ENCODE peak calls at places on chromosome 19, in seven cellular contexts. Z is heart right ventricle, W is adrenal gland, X is lung, B is psoas muscle, T is stomach, O is fibroblast of lung. Q is an unnamed sample.

GRCh38 chr19:16627194-16627927 is 643 bp downstream of the MED26 start:
- DNase-seq in Z (no peak), W (peak; percentile 38), X (no peak), B (no peak), T (no peak), O (no peak), Q (no peak)

GRCh38 chr19:49149652-49150105 is 5.5 kb downstream of the HRC start:
- DNase-seq in Z (peak; percentile 67), W (peak; percentile 76), X (peak; percentile 69), B (peak; percentile 70), T (peak; percentile 58), O (peak; percentile 82), Q (no peak)

GRCh38 chr19:35224681-35225604 is 3.6 kb downstream of the FAM187B start:
- DNase-seq in Z (no peak), W (peak; percentile 32), X (peak; percentile 50), B (no peak), T (no peak), O (no peak), Q (no peak)

GRCh38 chr19:31897292-31897691 is 448.1 kb upstream of the ZNF507 start:
- DNase-seq in Z (no peak), W (no peak), X (no peak), B (no peak), T (no peak), O (no peak), Q (no peak)

GRCh38 chr19:48596679-48597465 is 9.7 kb upstream of the SPACA4 start:
- DNase-seq in Z (no peak), W (peak; percentile 11), X (no peak), B (no peak), T (no peak), O (no peak), Q (no peak)

GRCh38 chr19:36152061-36152885 is at the start of gene COX7A1:
- DNase-seq in Z (peak; percentile 86), W (peak; percentile 89), X (no peak), B (peak; percentile 86), T (no peak), O (no peak), Q (peak; percentile 91)

GRCh38 chr19:10812902-10813404 is 23.1 kb downstream of the TMED1 start:
- DNase-seq in Z (no peak), W (peak; percentile 80), X (peak; percentile 51), B (peak; percentile 65), T (peak; percentile 33), O (peak; percentile 96), Q (no peak)

GRCh38 chr19:624433-625109 is 8.8 kb downstream of the POLRMT start:
- DNase-seq in Z (no peak), W (no peak), X (no peak), B (no peak), T (no peak), O (no peak), Q (no peak)

GRCh38 chr19:10033614-10034013 is 20.3 kb downstream of the RDH8 start:
- DNase-seq in Z (no peak), W (no peak), X (no peak), B (no peak), T (no peak), O (no peak), Q (no peak)

GRCh38 chr19:51158474-51159129 is 16.5 kb downstream of the SIGLEC7 start:
- DNase-seq in Z (peak; percentile 55), W (peak; percentile 53), X (peak; percentile 59), B (peak; percentile 41), T (peak; percentile 55), O (no peak), Q (no peak)

GRCh38 chr19:9878511-9879196 is 43.5 kb downstream of the PIN1 start:
- DNase-seq in Z (no peak), W (no peak), X (no peak), B (no peak), T (no peak), O (no peak), Q (no peak)

GRCh38 chr19:39349326-39349725 is 7.1 kb downstream of the SAMD4B start:
- DNase-seq in Z (no peak), W (no peak), X (no peak), B (no peak), T (no peak), O (no peak), Q (no peak)

GRCh38 chr19:53076984-53077383 is 26.2 kb downstream of the ZNF160 start:
- DNase-seq in Z (peak; percentile 55), W (peak; percentile 85), X (no peak), B (peak; percentile 33), T (no peak), O (peak; percentile 43), Q (no peak)

GRCh38 chr19:14117668-14118164 is at the start of gene PRKACA:
- DNase-seq in Z (peak; percentile 99), W (peak; percentile 99), X (peak; percentile 98), B (peak; percentile 100), T (peak; percentile 99), O (peak; percentile 99), Q (peak; percentile 99)
- H3K4me3 ChIP-seq in Z (peak within 1 kb of the TSS; percentile 88), W (peak within 1 kb of the TSS; percentile 74), X (peak within 1 kb of the TSS; percentile 84), B (peak within 1 kb of the TSS; percentile 90), T (peak within 1 kb of the TSS; percentile 99), O (peak within 1 kb of the TSS; percentile 76), Q (peak within 1 kb of the TSS; percentile 99)

GRCh38 chr19:7371001-7371400 is 22.3 kb downstream of the ARHGEF18 start:
- DNase-seq in Z (no peak), W (no peak), X (no peak), B (no peak), T (no peak), O (no peak), Q (no peak)

GRCh38 chr19:7363225-7363624 is 14.5 kb downstream of the ARHGEF18 start:
- DNase-seq in Z (no peak), W (no peak), X (no peak), B (no peak), T (no peak), O (no peak), Q (no peak)

GRCh38 chr19:7368456-7368855 is 19.7 kb downstream of the ARHGEF18 start:
- DNase-seq in Z (no peak), W (no peak), X (no peak), B (no peak), T (no peak), O (no peak), Q (no peak)

GRCh38 chr19:7370546-7370945 is 21.8 kb downstream of the ARHGEF18 start:
- DNase-seq in Z (no peak), W (no peak), X (no peak), B (no peak), T (no peak), O (no peak), Q (no peak)

DNA sequence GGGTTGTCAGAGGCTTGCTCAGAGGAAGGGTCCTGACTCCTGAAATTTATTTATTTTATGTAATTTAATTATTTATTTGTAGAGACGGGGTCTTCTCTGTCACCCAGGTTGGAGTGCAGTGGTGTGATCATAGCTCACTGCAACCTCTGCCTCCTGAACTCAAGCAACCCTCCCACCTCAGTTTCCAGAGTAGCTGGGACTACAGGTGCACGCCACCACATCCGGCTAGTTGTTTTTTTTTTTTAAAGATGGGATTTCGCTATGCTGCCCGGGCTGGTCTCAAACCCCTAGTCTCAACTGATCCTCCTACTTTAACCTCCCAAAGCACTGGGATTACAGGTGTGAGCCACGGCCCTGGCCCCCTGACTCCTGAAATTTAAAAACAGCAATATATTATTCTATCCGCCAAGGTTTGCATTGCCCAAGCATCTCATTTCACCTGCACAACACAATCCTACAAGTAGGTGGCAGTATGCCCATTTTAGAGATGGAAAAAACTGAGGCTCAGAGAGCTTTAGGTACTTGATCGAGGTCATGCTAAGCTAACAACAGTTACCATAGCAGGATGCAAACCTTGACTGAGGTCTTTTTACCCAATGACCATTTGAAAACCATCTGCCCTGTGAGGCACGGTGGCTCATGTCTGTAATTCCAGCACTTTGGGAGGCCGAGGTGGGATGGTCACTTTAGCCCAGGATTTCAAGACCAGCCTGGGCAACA is 18.1 kb downstream of the ARHGEF18 start:
- DNase-seq in Z (no peak), W (no peak), X (no peak), B (no peak), T (no peak), O (peak; percentile 43), Q (no peak)
- TF ChIP-seq CTCF in Z (no peak), W (peak; percentile 32), X (no peak), B (peak; percentile 9), T (no peak), O (peak; percentile 22), Q (no peak)

DNA sequence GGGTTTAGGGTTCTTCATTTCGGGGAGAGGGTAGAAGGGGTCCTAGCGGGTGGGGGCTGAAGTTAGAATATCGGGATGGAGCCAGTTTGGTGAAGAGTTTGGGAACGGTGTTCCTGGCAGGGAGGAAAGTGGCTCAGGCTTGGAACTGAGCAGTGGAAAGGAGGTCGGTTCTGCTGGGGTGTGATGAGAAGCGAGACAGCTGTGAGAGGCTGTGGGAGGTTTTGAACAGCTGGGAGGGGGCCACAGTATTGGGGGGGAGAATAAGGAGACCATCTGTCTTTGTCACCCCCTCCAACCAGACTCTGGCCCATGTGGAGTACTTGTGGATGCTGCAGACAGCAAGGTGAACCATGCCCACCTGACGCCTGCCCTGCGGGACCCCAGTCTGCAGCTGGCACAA is 1.0 kb upstream of the TM6SF2 start:
- DNase-seq in Z (no peak), W (no peak), X (no peak), B (no peak), T (no peak), O (no peak), Q (no peak)
- H3K27me3 ChIP-seq in Z (no peaks in the 10 kb centered on the region), W (no peaks in the 10 kb centered on the region), X (no peaks in the 10 kb centered on the region), B (no peaks in the 10 kb centered on the region), T (peaks cover 22% of the 10 kb centered on the region), O (peaks cover 11% of the 10 kb centered on the region), Q (no peaks in the 10 kb centered on the region)

GRCh38 chr19:56837004-56837403 is 3.5 kb downstream of the PEG3 start:
- DNase-seq in Z (no peak), W (peak; percentile 45), X (no peak), B (no peak), T (no peak), O (no peak), Q (no peak)

GRCh38 chr19:56837492-56837891 is 3.0 kb downstream of the PEG3 start:
- DNase-seq in Z (peak; percentile 76), W (peak; percentile 90), X (peak; percentile 72), B (peak; percentile 72), T (peak; percentile 31), O (no peak), Q (peak; percentile 4)

GRCh38 chr19:56838680-56838929 is 1.9 kb downstream of the PEG3 start:
- DNase-seq in Z (no peak), W (no peak), X (no peak), B (no peak), T (no peak), O (no peak), Q (no peak)

GRCh38 chr19:56838930-56839664 is 1.4 kb downstream of the PEG3 start:
- DNase-seq in Z (peak; percentile 94), W (peak; percentile 99), X (peak; percentile 88), B (peak; percentile 97), T (peak; percentile 69), O (peak; percentile 22), Q (peak; percentile 85)

DNA sequence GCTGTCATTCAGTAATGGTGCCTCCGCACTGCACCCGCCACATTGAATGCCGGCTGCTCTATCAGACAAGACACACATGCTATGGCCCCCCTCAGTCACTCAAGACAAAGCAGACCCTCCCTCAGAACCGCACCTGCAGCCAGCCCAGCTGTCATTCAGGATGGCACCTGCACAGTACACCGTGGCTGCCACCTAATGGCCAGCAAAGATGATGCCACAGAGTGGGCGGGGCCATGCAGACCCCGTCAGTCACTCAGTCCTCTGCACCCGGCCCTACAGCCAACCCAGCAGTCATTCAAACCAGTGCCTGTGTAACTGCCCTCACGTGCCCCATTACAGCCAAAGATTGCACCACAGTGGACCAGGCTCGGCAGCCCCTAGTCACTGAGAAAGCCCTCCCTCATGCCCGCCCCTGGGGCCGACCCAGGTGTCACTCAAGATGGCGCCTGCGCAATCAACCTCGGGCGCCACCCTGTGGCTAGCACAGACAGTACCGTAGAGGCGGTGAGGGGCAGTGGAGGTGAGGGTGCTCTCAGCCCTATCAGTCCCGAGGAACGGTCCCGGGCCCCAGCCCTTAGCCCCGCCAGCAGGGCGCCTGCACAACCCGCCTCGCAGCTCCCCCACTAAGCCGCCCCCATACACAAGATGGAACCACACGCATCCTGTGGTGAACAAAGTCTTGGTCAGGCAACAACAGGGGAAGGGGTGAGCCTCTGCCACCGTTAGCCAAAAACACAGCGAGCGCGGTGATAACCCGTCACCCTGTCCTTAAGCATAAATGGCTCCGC is 2.4 kb downstream of the PEG3 start:
- DNase-seq in Z (peak; percentile 75), W (peak; percentile 80), X (peak; percentile 71), B (peak; percentile 73), T (no peak), O (no peak), Q (peak; percentile 28)
- H3K4me3 ChIP-seq in Z (peak overlapping the region; percentile 70), W (no peak overlapping the region), X (peak overlapping the region; percentile 10), B (peak overlapping the region; percentile 59), T (peak overlapping the region; percentile 35), O (no peak overlapping the region), Q (peak overlapping the region; percentile 51)

Q was measured in gastrocnemius medialis.